ENCODE peak calls at places on chromosomes 7 and 10, in four cellular contexts. One of them, this sample, is unnamed. For H3K4me1, H3K36me3 and H3K27me3, the result is how much of the 10 kb centered on the place peaks cover.

GRCh38 chr10:96613565-96613964 is 26.8 kb upstream of the TM9SF3 start:
- DNase-seq in lower lobe of right lung: no peak
- DNase-seq in transverse colon: no peak
- DNase-seq in H1: no peak
- DNase-seq in this sample: no peak

GRCh38 chr7:148395292-148395691 is 195.3 kb upstream of the C7orf33 start:
- DNase-seq in lower lobe of right lung: no peak
- DNase-seq in transverse colon: no peak
- DNase-seq in H1: no peak
- DNase-seq in this sample: no peak

GRCh38 chr7:133365892-133366291 is 113.0 kb downstream of the EXOC4 start:
- DNase-seq in lower lobe of right lung: no peak
- DNase-seq in transverse colon: no peak
- DNase-seq in H1: no peak
- DNase-seq in this sample: no peak

GRCh38 chr10:69630651-69631400 is 779 bp downstream of the FAM241B start:
- DNase-seq in lower lobe of right lung: no peak
- DNase-seq in transverse colon: no peak
- DNase-seq in H1: no peak
- DNase-seq in this sample: no peak

GRCh38 chr7:33107136-33108066 is 1.8 kb downstream of the RP9 start:
- DNase-seq in lower lobe of right lung: no peak
- DNase-seq in transverse colon: peak
- DNase-seq in H1: peak
- DNase-seq in this sample: peak

GRCh38 chr10:116170815-116171250 is 102.2 kb downstream of the GFRA1 start:
- DNase-seq in lower lobe of right lung: no peak
- DNase-seq in transverse colon: no peak
- DNase-seq in H1: no peak
- DNase-seq in this sample: peak

GRCh38 chr7:81029523-81029922 is 110.7 kb upstream of the SEMA3C start:
- DNase-seq in lower lobe of right lung: no peak
- DNase-seq in transverse colon: no peak
- DNase-seq in H1: no peak
- DNase-seq in this sample: peak

GRCh38 chr10:86211691-86212390 is 154.8 kb downstream of the GRID1 start:
- DNase-seq in lower lobe of right lung: peak
- DNase-seq in transverse colon: no peak
- DNase-seq in H1: no peak
- DNase-seq in this sample: no peak

GRCh38 chr7:101099969-101100781 is 14.9 kb downstream of the TRIM56 start:
- DNase-seq in lower lobe of right lung: peak
- DNase-seq in transverse colon: peak
- DNase-seq in H1: peak
- DNase-seq in this sample: peak

GRCh38 chr10:28818645-28819036 is 141.3 kb downstream of the BAMBI start:
- DNase-seq in lower lobe of right lung: no peak
- DNase-seq in transverse colon: no peak
- DNase-seq in H1: no peak
- DNase-seq in this sample: no peak

GRCh38 chr7:96397936-96398596 is 76.2 kb upstream of the SLC25A13 start:
- DNase-seq in lower lobe of right lung: no peak
- DNase-seq in transverse colon: no peak
- DNase-seq in H1: no peak
- DNase-seq in this sample: no peak

GRCh38 chr7:97748482-97748881 is 16.6 kb downstream of the TAC1 start:
- DNase-seq in lower lobe of right lung: no peak
- DNase-seq in transverse colon: no peak
- DNase-seq in H1: no peak
- DNase-seq in this sample: no peak

GRCh38 chr7:33986951-33987948 is 81.9 kb downstream of the BMPER start:
- DNase-seq in lower lobe of right lung: no peak
- DNase-seq in transverse colon: no peak
- DNase-seq in H1: no peak
- DNase-seq in this sample: peak

GRCh38 chr7:22563115-22563514 is 63.1 kb upstream of the STEAP1B start:
- DNase-seq in lower lobe of right lung: no peak
- DNase-seq in transverse colon: no peak
- DNase-seq in H1: no peak
- DNase-seq in this sample: no peak

GRCh38 chr7:117963278-117964184 is 90.3 kb upstream of the CTTNBP2 start:
- DNase-seq in lower lobe of right lung: no peak
- DNase-seq in transverse colon: no peak
- DNase-seq in H1: no peak
- DNase-seq in this sample: no peak

GRCh38 chr10:124611738-124612137 is 132.4 kb downstream of the FAM53B start:
- DNase-seq in lower lobe of right lung: peak
- DNase-seq in transverse colon: peak
- DNase-seq in H1: no peak
- DNase-seq in this sample: no peak

GRCh38 chr7:76234282-76234584 is 32.5 kb downstream of the SRRM3 start:
- DNase-seq in lower lobe of right lung: no peak
- DNase-seq in transverse colon: no peak
- DNase-seq in H1: no peak
- DNase-seq in this sample: no peak

GRCh38 chr7:76232698-76233097 is 31.0 kb downstream of the SRRM3 start:
- DNase-seq in lower lobe of right lung: no peak
- DNase-seq in transverse colon: no peak
- DNase-seq in H1: no peak
- DNase-seq in this sample: no peak

GRCh38 chr7:76233538-76234281 is 32.0 kb downstream of the SRRM3 start:
- DNase-seq in lower lobe of right lung: no peak
- DNase-seq in transverse colon: no peak
- DNase-seq in H1: peak
- DNase-seq in this sample: no peak

GRCh38 chr7:76234931-76235441 is 33.3 kb downstream of the SRRM3 start:
- DNase-seq in lower lobe of right lung: peak
- DNase-seq in transverse colon: peak
- DNase-seq in H1: peak
- DNase-seq in this sample: peak

GRCh38 chr7:76236226-76236625 is 34.5 kb downstream of the SRRM3 start:
- DNase-seq in lower lobe of right lung: no peak
- DNase-seq in transverse colon: no peak
- DNase-seq in H1: no peak
- DNase-seq in this sample: no peak
- H3K4me1 ChIP-seq in lower lobe of right lung: under half
- H3K4me1 ChIP-seq in transverse colon: under half
- H3K4me1 ChIP-seq in H1: under half
- H3K4me1 ChIP-seq in this sample: under half

DNA sequence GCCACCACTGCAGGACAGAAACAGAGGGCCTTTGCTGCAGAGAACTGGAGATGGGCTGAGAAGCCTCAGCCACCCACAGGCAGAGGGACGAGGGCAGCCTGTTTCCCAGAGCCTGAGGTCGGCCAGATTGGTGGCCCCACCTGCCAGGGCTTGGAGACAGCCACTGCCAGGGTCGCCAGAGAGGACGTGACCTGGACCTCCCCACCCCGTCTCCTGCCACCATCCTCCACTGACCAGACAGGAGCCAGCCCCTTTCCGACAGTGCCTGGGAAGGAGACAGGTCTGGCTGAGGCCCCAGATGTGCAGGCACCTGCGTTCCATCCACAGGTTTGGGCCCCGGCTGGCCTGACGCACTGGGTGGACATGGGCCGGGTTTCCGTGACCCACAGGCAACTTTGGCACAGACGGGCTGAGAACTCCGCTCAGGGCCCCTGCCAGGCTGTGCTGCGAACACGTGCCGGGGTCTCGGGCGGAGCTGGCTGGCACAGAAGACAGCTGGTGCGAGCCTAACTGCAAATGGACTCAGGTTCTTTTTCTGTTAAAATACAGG is 7.1 kb downstream of the COX19 start:
- DNase-seq in lower lobe of right lung: no peak
- DNase-seq in transverse colon: no peak
- DNase-seq in H1: no peak
- DNase-seq in this sample: no peak
- H3K36me3 ChIP-seq in lower lobe of right lung: half or more
- H3K36me3 ChIP-seq in transverse colon: under half
- H3K36me3 ChIP-seq in H1: under half
- H3K36me3 ChIP-seq in this sample: under half

GRCh38 chr7:1351881-1352625 is 107.2 kb downstream of the MICALL2 start:
- DNase-seq in lower lobe of right lung: peak
- DNase-seq in transverse colon: no peak
- DNase-seq in H1: no peak
- DNase-seq in this sample: no peak

GRCh38 chr7:1348836-1349335 is 110.4 kb downstream of the MICALL2 start:
- DNase-seq in lower lobe of right lung: peak
- DNase-seq in transverse colon: no peak
- DNase-seq in H1: no peak
- DNase-seq in this sample: no peak

GRCh38 chr7:1346851-1347250 is 112.4 kb downstream of the MICALL2 start:
- DNase-seq in lower lobe of right lung: peak
- DNase-seq in transverse colon: no peak
- DNase-seq in H1: no peak
- DNase-seq in this sample: no peak

GRCh38 chr7:1348096-1348835 is 111.0 kb downstream of the MICALL2 start:
- DNase-seq in lower lobe of right lung: peak
- DNase-seq in transverse colon: no peak
- DNase-seq in H1: no peak
- DNase-seq in this sample: no peak

GRCh38 chr7:1349351-1349761 is 109.9 kb downstream of the MICALL2 start:
- DNase-seq in lower lobe of right lung: peak
- DNase-seq in transverse colon: no peak
- DNase-seq in H1: no peak
- DNase-seq in this sample: no peak
- H3K27me3 ChIP-seq in lower lobe of right lung: half or more
- H3K27me3 ChIP-seq in transverse colon: half or more
- H3K27me3 ChIP-seq in H1: under half
- H3K27me3 ChIP-seq in this sample: under half

DNA sequence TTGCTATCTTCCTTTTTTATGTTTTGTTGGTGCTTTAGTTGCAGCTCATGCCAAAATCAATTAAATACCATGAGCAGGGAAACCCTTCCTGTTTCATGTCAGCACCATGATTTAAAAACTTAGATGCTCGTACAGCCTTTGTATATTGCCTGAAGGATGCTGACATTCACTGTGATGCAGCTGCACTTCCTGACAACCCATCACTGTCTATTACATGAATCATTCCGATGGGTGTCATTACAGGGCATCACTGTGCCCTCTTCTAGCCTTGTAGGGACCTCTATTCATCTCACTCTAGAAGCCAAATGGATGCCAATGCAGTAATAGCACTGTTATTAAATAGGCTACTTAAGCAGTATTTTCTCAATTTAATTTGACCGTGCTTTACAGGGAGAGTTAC is 18.3 kb upstream of the ITGB1 start:
- DNase-seq in lower lobe of right lung: no peak
- DNase-seq in transverse colon: no peak
- DNase-seq in H1: no peak
- DNase-seq in this sample: no peak
- H3K4me1 ChIP-seq in lower lobe of right lung: under half
- H3K4me1 ChIP-seq in transverse colon: under half
- H3K4me1 ChIP-seq in H1: under half
- H3K4me1 ChIP-seq in this sample: under half

GRCh38 chr7:105229641-105230040 is 159.1 kb downstream of the SRPK2 start:
- DNase-seq in lower lobe of right lung: no peak
- DNase-seq in transverse colon: no peak
- DNase-seq in H1: no peak
- DNase-seq in this sample: no peak
- H3K36me3 ChIP-seq in lower lobe of right lung: under half
- H3K36me3 ChIP-seq in transverse colon: under half
- H3K36me3 ChIP-seq in H1: under half
- H3K36me3 ChIP-seq in this sample: under half

This sample was measured in SJCRH30.